ENCODE peak calls at places on chromosomes 12 and 14, in four cellular contexts. A, Q, X and T are unnamed samples.

GRCh38 chr12:52604859-52605258 is 3.6 kb upstream of the KRT72 start:
- DNase-seq in X (no peak), Q (no peak), A (no peak), T (no peak)

GRCh38 chr14:88535149-88535548 is 19.7 kb downstream of the PTPN21 start:
- DNase-seq in X (no peak), Q (no peak), A (no peak), T (peak)

GRCh38 chr12:78898416-78898815 is 33.8 kb downstream of the SYT1 start:
- DNase-seq in X (no peak), Q (no peak), A (no peak), T (peak)

GRCh38 chr14:78119440-78119839 is 50.7 kb upstream of the NRXN3 start:
- DNase-seq in Q (no peak), A (no peak), X (no peak), T (no peak)

GRCh38 chr14:29648045-29648444 is 279.6 kb downstream of the PRKD1 start:
- DNase-seq in A (no peak), X (no peak), Q (no peak), T (no peak)

GRCh38 chr14:51852541-51852940 is 7.9 kb upstream of the GNG2 start:
- DNase-seq in X (no peak), Q (no peak), A (no peak), T (no peak)

GRCh38 chr14:67815573-67816235 is 686 bp downstream of the ZFYVE26 start:
- DNase-seq in Q (peak), A (peak), X (no peak), T (peak)

GRCh38 chr12:49843871-49844437 is 1.0 kb upstream of the BCDIN3D start:
- DNase-seq in X (no peak), Q (no peak), A (no peak), T (no peak)